ENCODE peak calls at places on chromosomes 3 and 15, in four cellular contexts. M is pons; Y is stimulated activated CD8-positive, alpha-beta memory T cell treated with anti-CD3 and anti-CD28 coated beads, Interleukin-2, amount 100 ng/mL, for 1 hour; N is stimulated activated CD4-positive, alpha-beta T cell treated with anti-CD3 and anti-CD28 coated beads, Interleukin-1b, Interleukin-23, amount 100 ng/mL, for 4 hours. Q is an unnamed sample.

GRCh38 chr3:173021547-173022185 is 119.4 kb downstream of the SPATA16 start:
- DNase-seq in M (no peak), Y (no peak), N (no peak), Q (no peak)

GRCh38 chr15:74790080-74790916 is 8.4 kb downstream of the CSK start:
- DNase-seq in M (peak), Y (no peak), N (no peak), Q (no peak)

GRCh38 chr3:187072582-187072981 is 66.7 kb downstream of the RPL39L start:
- DNase-seq in M (no peak), Y (no peak), N (no peak), Q (no peak)

GRCh38 chr3:55458398-55458797 is 28.7 kb downstream of the WNT5A start:
- DNase-seq in M (no peak), Y (no peak), N (no peak), Q (no peak)

GRCh38 chr3:39146083-39146501 is 7.3 kb downstream of the CSRNP1 start:
- DNase-seq in M (no peak), Y (no peak), N (no peak), Q (no peak)

GRCh38 chr3:24229468-24230263 is 265.0 kb downstream of the THRB start:
- DNase-seq in M (no peak), Y (no peak), N (no peak), Q (no peak)

GRCh38 chr3:112693186-112693585 is 52.2 kb upstream of the CCDC80 start:
- DNase-seq in M (no peak), Y (no peak), N (no peak), Q (no peak)

GRCh38 chr3:58271901-58272501 is 34.0 kb upstream of the RPP14 start:
- DNase-seq in M (no peak), Y (no peak), N (no peak), Q (no peak)

GRCh38 chr3:195102609-195103467 is 168.1 kb downstream of the XXYLT1 start:
- DNase-seq in M (peak), Y (no peak), N (no peak), Q (no peak)

GRCh38 chr3:46221368-46221767 is 13.3 kb upstream of the CCR1 start:
- DNase-seq in M (no peak), Y (no peak), N (no peak), Q (no peak)

GRCh38 chr15:99425666-99426301 is 140.0 kb upstream of the MEF2A start:
- DNase-seq in M (no peak), Y (no peak), N (no peak), Q (no peak)